ENCODE peak calls at places on chromosomes 16 and 17, in seven cellular contexts. N is CD4-positive, alpha-beta T cell; I is fibroblast of pulmonary artery; H is dorsolateral prefrontal cortex; C is BJ; V is psoas muscle; P is body of pancreas. S is an unnamed sample.

GRCh38 chr17:80931421-80932265 is 60.0 kb upstream of the CHMP6 start:
- DNase-seq in N (no peak), I (peak), H (no peak), C (peak), V (no peak), P (peak), S (no peak)

GRCh38 chr16:82653550-82654511 is 27.1 kb downstream of the CDH13 start:
- DNase-seq in N (no peak), I (peak), H (no peak), C (peak), V (no peak), P (no peak), S (no peak)

GRCh38 chr16:27238016-27238587 is 30.5 kb downstream of the NSMCE1 start:
- DNase-seq in N (no peak), I (no peak), H (no peak), C (no peak), V (no peak), P (no peak), S (peak)

GRCh38 chr16:69110406-69110805 is 5.0 kb downstream of the HAS3 start:
- DNase-seq in N (no peak), I (no peak), H (no peak), C (no peak), V (no peak), P (no peak), S (no peak)

GRCh38 chr17:29107084-29107483 is 64.1 kb downstream of the PIPOX start:
- DNase-seq in N (no peak), I (no peak), H (no peak), C (no peak), V (no peak), P (peak), S (no peak)

GRCh38 chr17:66455022-66455547 is 152.7 kb downstream of the PRKCA start:
- DNase-seq in N (no peak), I (no peak), H (peak), C (no peak), V (no peak), P (no peak), S (no peak)

GRCh38 chr17:36532435-36532975 is 2.2 kb downstream of the MYO19 start:
- DNase-seq in N (no peak), I (no peak), H (no peak), C (no peak), V (no peak), P (no peak), S (no peak)

GRCh38 chr17:52297230-52298010 is 138.9 kb upstream of the CA10 start:
- DNase-seq in N (no peak), I (no peak), H (no peak), C (no peak), V (no peak), P (no peak), S (no peak)

GRCh38 chr17:19354123-19354522 is 8.4 kb downstream of the B9D1 start:
- DNase-seq in N (no peak), I (peak), H (no peak), C (peak), V (no peak), P (no peak), S (no peak)

GRCh38 chr17:82257473-82257872 is 16.0 kb downstream of the CSNK1D start:
- DNase-seq in N (no peak), I (peak), H (peak), C (no peak), V (peak), P (no peak), S (peak)

GRCh38 chr16:11554054-11554453 is 32.7 kb downstream of the LITAF start:
- DNase-seq in N (no peak), I (peak), H (no peak), C (no peak), V (no peak), P (peak), S (no peak)

GRCh38 chr17:17759164-17759563 is 77.6 kb downstream of the SREBF1 start:
- DNase-seq in N (no peak), I (no peak), H (no peak), C (no peak), V (no peak), P (no peak), S (no peak)

GRCh38 chr17:73291260-73291801 is 20.5 kb downstream of the CDC42EP4 start:
- DNase-seq in N (no peak), I (peak), H (no peak), C (peak), V (peak), P (peak), S (no peak)

GRCh38 chr17:732788-733720 is 658 bp downstream of the TLCD3A start:
- DNase-seq in N (no peak), I (peak), H (peak), C (no peak), V (peak), P (peak), S (no peak)

GRCh38 chr16:27813591-27813990 is 249.9 kb downstream of the GSG1L start:
- DNase-seq in N (no peak), I (no peak), H (peak), C (no peak), V (no peak), P (no peak), S (no peak)

GRCh38 chr16:4915226-4915761 is 21.7 kb downstream of the PPL start:
- DNase-seq in N (no peak), I (peak), H (no peak), C (no peak), V (no peak), P (no peak), S (no peak)

GRCh38 chr17:19006698-19007097 is 2.1 kb upstream of the FAM83G start:
- DNase-seq in N (no peak), I (no peak), H (no peak), C (no peak), V (no peak), P (no peak), S (no peak)

GRCh38 chr17:55731586-55732250 is 9.1 kb upstream of the TMEM100 start:
- DNase-seq in N (no peak), I (peak), H (no peak), C (no peak), V (peak), P (peak), S (no peak)

GRCh38 chr17:49361129-49361901 is 735 bp downstream of the ZNF652 start:
- DNase-seq in N (peak), I (peak), H (peak), C (no peak), V (peak), P (peak), S (peak)

GRCh38 chr16:29974291-29975133 is 844 bp downstream of the TAOK2 start:
- DNase-seq in N (no peak), I (peak), H (no peak), C (no peak), V (peak), P (peak), S (no peak)

GRCh38 chr17:3802461-3803307 is 1.7 kb upstream of the ITGAE start:
- DNase-seq in N (no peak), I (peak), H (no peak), C (peak), V (no peak), P (peak), S (no peak)

GRCh38 chr17:3803308-3803640 is 2.3 kb upstream of the ITGAE start:
- DNase-seq in N (no peak), I (no peak), H (no peak), C (no peak), V (no peak), P (no peak), S (no peak)

GRCh38 chr17:3804503-3804931 is 3.5 kb upstream of the ITGAE start:
- DNase-seq in N (no peak), I (peak), H (no peak), C (no peak), V (no peak), P (no peak), S (no peak)

GRCh38 chr17:3808701-3809100 is 7.7 kb upstream of the ITGAE start:
- DNase-seq in N (no peak), I (no peak), H (no peak), C (no peak), V (no peak), P (no peak), S (no peak)

DNA sequence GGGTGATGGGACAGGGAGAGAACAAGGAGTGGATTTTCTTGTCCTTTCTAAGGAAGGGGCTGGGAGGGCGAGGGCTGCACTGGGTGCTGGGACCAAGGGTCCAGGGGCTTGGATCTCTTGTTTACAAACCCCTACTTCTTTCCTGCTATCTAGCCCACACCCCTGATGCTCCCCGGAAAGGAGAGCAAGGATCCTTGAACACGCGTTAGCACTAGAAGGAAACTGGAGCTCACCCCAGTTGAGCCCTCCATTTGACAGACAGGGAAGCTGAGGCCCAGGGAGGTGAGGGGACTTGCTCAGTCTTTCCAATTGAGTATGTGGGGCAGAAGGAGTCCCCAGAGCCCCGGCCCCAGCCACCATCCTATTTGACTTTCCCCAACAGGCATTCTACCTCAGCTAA is 4.6 kb upstream of the ITGAE start:
- DNase-seq in N (no peak), I (no peak), H (no peak), C (no peak), V (no peak), P (no peak), S (no peak)
- TF ChIP-seq CTCF in N (no peak), I (no peak), H (no peak), C (no peak), V (no peak), P (no peak), S (no peak)

GRCh38 chr16:59909262-59909661 is 1175.1 kb upstream of the GOT2 start:
- DNase-seq in N (no peak), I (no peak), H (no peak), C (no peak), V (no peak), P (no peak), S (no peak)
- TF ChIP-seq CTCF in N (no peak), I (no peak), H (no peak), C (no peak), V (no peak), P (no peak), S (no peak)

GRCh38 chr17:7824021-7824924 is 9.7 kb upstream of the KDM6B start:
- DNase-seq in N (no peak), I (no peak), H (no peak), C (no peak), V (no peak), P (no peak), S (no peak)
- TF ChIP-seq CTCF in N (no peak), I (no peak), H (no peak), C (no peak), V (no peak), P (no peak), S (no peak)

DNA sequence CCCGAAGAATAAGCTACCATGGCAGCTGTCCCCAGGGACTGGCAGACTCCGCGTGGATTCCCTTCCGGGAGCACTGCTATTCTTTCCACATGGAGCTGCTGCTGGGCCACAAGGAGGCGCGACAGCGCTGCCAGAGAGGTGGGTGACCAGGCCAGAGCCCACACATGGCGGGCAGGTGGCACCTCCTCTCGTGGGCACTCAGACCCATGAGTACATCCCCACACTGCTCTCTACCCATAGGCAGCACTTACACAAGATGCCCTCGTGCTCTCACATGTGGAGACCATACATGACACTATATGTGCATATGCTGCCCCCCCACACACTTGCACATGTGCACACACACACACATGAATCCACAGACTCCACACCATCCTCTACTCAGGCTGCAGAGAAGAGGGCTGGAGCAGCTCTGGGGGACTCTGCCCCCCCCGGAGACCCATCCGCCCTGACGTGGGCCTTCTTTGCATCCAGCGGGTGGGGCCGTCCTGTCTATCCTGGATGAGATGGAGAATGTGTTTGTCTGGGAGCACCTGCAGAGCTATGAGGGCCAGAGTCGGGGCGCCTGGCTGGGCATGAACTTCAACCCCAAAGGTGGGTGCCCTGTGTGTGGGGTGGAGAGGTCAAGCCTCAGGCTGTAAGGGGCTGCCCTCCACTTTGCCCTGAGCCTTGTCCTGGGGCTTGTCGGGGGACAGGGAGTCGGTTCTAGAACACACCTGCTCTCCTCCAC is 62.9 kb downstream of the MRC2 start:
- DNase-seq in N (no peak), I (no peak), H (no peak), C (no peak), V (no peak), P (no peak), S (no peak)
- TF ChIP-seq CTCF in N (no peak), I (no peak), H (no peak), C (peak), V (no peak), P (no peak), S (no peak)

DNA sequence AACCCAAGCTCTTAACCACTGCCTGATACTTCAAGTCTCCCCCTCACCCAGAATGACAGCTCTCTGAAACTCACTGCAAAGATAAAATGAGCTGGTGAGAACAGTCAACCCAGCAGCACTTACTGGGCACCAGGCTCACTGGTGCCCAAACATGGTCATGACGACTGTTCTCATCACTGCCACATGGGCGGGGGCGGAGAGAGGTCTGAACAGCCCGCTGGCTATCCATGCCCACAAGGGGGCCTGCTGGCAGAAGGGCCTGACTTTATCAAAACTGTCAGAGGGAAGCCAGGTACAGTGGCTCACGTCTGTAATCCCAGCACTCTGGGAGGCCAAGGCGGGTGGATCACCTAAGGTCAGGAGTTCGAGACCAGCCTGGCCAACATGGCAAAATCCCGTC is 4.0 kb downstream of the MYBBP1A start:
- DNase-seq in N (no peak), I (no peak), H (no peak), C (no peak), V (peak), P (no peak), S (no peak)
- TF ChIP-seq CTCF in N (no peak), I (no peak), H (no peak), C (no peak), V (no peak), P (no peak), S (no peak)

GRCh38 chr17:69679839-69680238 is 265.3 kb downstream of the MAP2K6 start:
- DNase-seq in N (no peak), I (no peak), H (no peak), C (no peak), V (no peak), P (no peak), S (no peak)

DNA sequence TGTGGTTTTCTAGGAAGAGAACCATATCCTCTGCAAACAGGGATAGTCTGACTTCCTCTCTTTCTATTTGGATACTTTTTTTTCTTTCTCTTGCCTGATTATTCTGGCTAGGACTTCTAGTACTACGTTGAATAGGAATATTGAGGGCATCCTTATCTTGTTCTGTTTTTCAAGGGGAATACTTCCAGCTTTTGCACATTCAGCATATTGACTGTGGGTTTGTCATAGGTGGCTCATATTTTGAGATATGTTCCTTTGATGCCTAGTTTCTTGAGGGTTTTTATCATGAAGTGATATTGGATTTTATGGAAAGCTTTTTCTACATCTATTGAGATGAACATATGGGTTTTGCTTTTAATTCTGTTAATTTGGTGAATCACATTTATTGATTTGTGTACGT is 269.8 kb downstream of the MAP2K6 start:
- DNase-seq in N (no peak), I (no peak), H (no peak), C (no peak), V (no peak), P (no peak), S (no peak)
- TF ChIP-seq CTCF in N (no peak), I (no peak), H (no peak), C (no peak), V (no peak), P (no peak), S (no peak)

GRCh38 chr17:61352771-61353170 is 46.9 kb upstream of the TBX2 start:
- DNase-seq in N (no peak), I (no peak), H (no peak), C (no peak), V (no peak), P (no peak), S (no peak)

GRCh38 chr17:61353211-61353610 is 46.4 kb upstream of the TBX2 start:
- DNase-seq in N (no peak), I (no peak), H (no peak), C (no peak), V (no peak), P (no peak), S (no peak)

GRCh38 chr17:61355475-61355874 is 44.2 kb upstream of the TBX2 start:
- DNase-seq in N (no peak), I (no peak), H (no peak), C (no peak), V (no peak), P (no peak), S (no peak)

GRCh38 chr17:61353615-61354014 is 46.0 kb upstream of the TBX2 start:
- DNase-seq in N (no peak), I (no peak), H (no peak), C (no peak), V (no peak), P (no peak), S (no peak)

DNA sequence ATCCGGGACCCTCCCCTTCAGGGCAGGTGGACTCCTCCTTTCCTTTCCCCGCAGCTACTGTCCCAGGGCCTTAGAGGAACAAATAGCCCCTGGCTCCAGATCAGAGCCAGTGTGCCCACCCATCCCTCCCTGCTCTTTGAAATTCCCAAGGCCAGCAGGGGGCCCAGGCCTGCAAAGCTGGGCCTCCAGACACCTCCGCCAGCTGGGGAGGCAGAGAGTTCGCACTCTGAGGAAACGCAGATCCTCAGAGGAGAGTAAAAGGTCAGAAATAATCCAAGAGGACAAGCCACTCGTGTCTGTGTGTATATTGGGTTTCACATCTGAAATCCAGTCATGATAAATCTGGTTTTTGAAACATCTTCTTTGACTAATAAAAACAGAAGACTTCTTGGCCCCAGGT is 44.7 kb upstream of the TBX2 start:
- DNase-seq in N (no peak), I (no peak), H (no peak), C (no peak), V (no peak), P (no peak), S (no peak)
- TF ChIP-seq CTCF in N (no peak), I (no peak), H (no peak), C (no peak), V (no peak), P (no peak), S (no peak)

S was measured in natural killer cell.